ENCODE peak calls at places on chromosome 15, in eight cellular contexts. U is fibroblast of villous mesenchyme; K is posterior cingulate gyrus; J is type B pancreatic cell; R is DMS153; B is activated naive CD8-positive, alpha-beta T cell treated with anti-CD3 and anti-CD28 coated beads for 36 hours; P is GM04504; Z is endothelial cell. S is an unnamed sample.

GRCh38 chr15:55564347-55565145 is 23.6 kb downstream of the PYGO1 start:
- DNase-seq in B (no peak), R (no peak), J (no peak), Z (no peak), U (no peak), P (no peak), K (no peak), S (no peak)

GRCh38 chr15:52103217-52104207 is 9.1 kb downstream of the BCL2L10 start:
- DNase-seq in P (peak), J (no peak), R (no peak), Z (no peak), U (peak), K (no peak), B (no peak), S (no peak)

GRCh38 chr15:85692873-85693272 is 101.9 kb downstream of the KLHL25 start:
- DNase-seq in U (no peak), Z (no peak), P (no peak), J (no peak), R (no peak), K (no peak), B (no peak), S (no peak)

GRCh38 chr15:61815356-61816083 is 244.7 kb downstream of the VPS13C start:
- DNase-seq in P (no peak), K (no peak), U (no peak), J (no peak), Z (no peak), R (no peak), B (no peak), S (no peak)

GRCh38 chr15:29456255-29456654 is 186.6 kb upstream of the NSMCE3 start:
- DNase-seq in P (no peak), B (no peak), R (no peak), Z (no peak), K (no peak), J (no peak), U (no peak), S (no peak)

GRCh38 chr15:52710050-52710709 is 31.0 kb upstream of the ATOSA start:
- DNase-seq in K (no peak), B (no peak), P (no peak), J (no peak), Z (no peak), U (no peak), R (no peak), S (no peak)

GRCh38 chr15:98160236-98160635 is 199.7 kb downstream of the ARRDC4 start:
- DNase-seq in J (no peak), P (no peak), Z (no peak), U (no peak), R (no peak), B (peak), K (no peak), S (no peak)

GRCh38 chr15:88036154-88036839 is 220.2 kb downstream of the NTRK3 start:
- DNase-seq in U (no peak), P (no peak), Z (peak), R (no peak), B (no peak), J (no peak), K (no peak), S (no peak)

GRCh38 chr15:36755341-36755740 is 175.9 kb downstream of the CDIN1 start:
- DNase-seq in J (no peak), P (no peak), K (no peak), R (no peak), Z (no peak), U (no peak), B (no peak), S (no peak)

GRCh38 chr15:40282870-40283614 is at the start of gene ANKRD63:
- DNase-seq in U (no peak), J (no peak), B (peak), K (no peak), Z (no peak), R (no peak), P (no peak), S (no peak)

GRCh38 chr15:42494998-42495360 is 455 bp upstream of the SNAP23 start:
- DNase-seq in K (no peak), U (peak), P (peak), Z (peak), R (no peak), B (no peak), J (no peak), S (peak)

GRCh38 chr15:68224546-68225250 is 4.8 kb downstream of the CLN6 start:
- DNase-seq in K (no peak), P (no peak), B (no peak), J (peak), R (no peak), Z (no peak), U (no peak), S (no peak)

GRCh38 chr15:80856809-80857377 is 77.7 kb downstream of the CEMIP start:
- DNase-seq in B (no peak), U (no peak), J (no peak), P (no peak), Z (no peak), K (no peak), R (peak), S (peak)

GRCh38 chr15:52144656-52145055 is 32.1 kb upstream of the BCL2L10 start:
- DNase-seq in K (no peak), U (peak), B (no peak), J (no peak), R (no peak), Z (no peak), P (peak), S (no peak)

GRCh38 chr15:66101715-66102395 is 151.7 kb downstream of the MEGF11 start:
- DNase-seq in P (no peak), K (no peak), J (no peak), U (no peak), B (no peak), R (no peak), Z (no peak), S (no peak)

GRCh38 chr15:83784975-83785374 is 131.1 kb downstream of the ADAMTSL3 start:
- DNase-seq in U (no peak), Z (no peak), P (no peak), B (no peak), R (no peak), J (no peak), K (no peak), S (no peak)

GRCh38 chr15:88465633-88466219 is 1.5 kb downstream of the MRPL46 start:
- DNase-seq in B (no peak), Z (no peak), K (no peak), P (peak), R (no peak), J (no peak), U (peak), S (no peak)

GRCh38 chr15:83304861-83305661 is 20.6 kb upstream of the BNC1 start:
- DNase-seq in U (no peak), R (no peak), K (no peak), Z (no peak), B (no peak), J (no peak), P (no peak), S (no peak)

GRCh38 chr15:53831907-53832793 is 72.7 kb upstream of the WDR72 start:
- DNase-seq in Z (no peak), J (no peak), U (no peak), B (no peak), R (no peak), P (no peak), K (no peak), S (no peak)

GRCh38 chr15:59424626-59425025 is 13.4 kb upstream of the FAM81A start:
- DNase-seq in R (peak), B (no peak), J (no peak), Z (no peak), U (no peak), K (no peak), P (no peak), S (no peak)

GRCh38 chr15:99931703-99932603 is 198.7 kb upstream of the LYSMD4 start:
- DNase-seq in J (no peak), B (no peak), P (no peak), K (no peak), R (no peak), Z (no peak), U (no peak), S (no peak)

GRCh38 chr15:80162059-80162554 is 9.3 kb downstream of the FAH start:
- DNase-seq in P (no peak), R (no peak), Z (no peak), U (peak), B (no peak), J (no peak), K (no peak), S (no peak)

GRCh38 chr15:88860212-88860611 is 35.1 kb downstream of the HAPLN3 start:
- DNase-seq in B (no peak), U (no peak), K (no peak), J (peak), R (no peak), P (no peak), Z (no peak), S (no peak)

GRCh38 chr15:69539316-69539715 is 86.7 kb downstream of the RPLP1 start:
- DNase-seq in R (no peak), B (no peak), J (no peak), U (no peak), K (no peak), Z (no peak), P (no peak), S (no peak)

GRCh38 chr15:62119224-62119925 is 45.7 kb downstream of the C2CD4B start:
- DNase-seq in R (peak), B (peak), U (peak), P (peak), J (no peak), Z (no peak), K (no peak), S (no peak)

GRCh38 chr15:74442604-74443003 is 8.8 kb upstream of the SEMA7A start:
- DNase-seq in P (no peak), U (no peak), Z (no peak), B (no peak), R (no peak), J (no peak), K (no peak), S (no peak)

GRCh38 chr15:68207176-68207935 is 2.2 kb upstream of the CALML4 start:
- DNase-seq in R (no peak), K (no peak), U (no peak), J (peak), P (no peak), B (no peak), Z (no peak), S (no peak)

GRCh38 chr15:40871749-40872617 is 2.1 kb downstream of the RHOV start:
- DNase-seq in U (no peak), R (no peak), Z (no peak), B (peak), K (no peak), J (no peak), P (no peak), S (no peak)

GRCh38 chr15:74302821-74303359 is 64.6 kb downstream of the CYP11A1 start:
- DNase-seq in B (peak), Z (peak), U (peak), R (no peak), J (no peak), P (no peak), K (peak), S (no peak)

GRCh38 chr15:98904466-98905048 is 103.0 kb downstream of the PGPEP1L start:
- DNase-seq in K (no peak), P (peak), Z (peak), J (no peak), B (peak), R (no peak), U (peak), S (no peak)

GRCh38 chr15:63236272-63236671 is 41.1 kb upstream of the APH1B start:
- DNase-seq in R (no peak), Z (no peak), K (no peak), J (no peak), B (no peak), P (no peak), U (peak), S (no peak)

GRCh38 chr15:79185199-79185598 is 94.6 kb upstream of the RASGRF1 start:
- DNase-seq in P (no peak), K (no peak), U (no peak), B (peak), Z (peak), R (no peak), J (no peak), S (no peak)

GRCh38 chr15:29470794-29471193 is 201.2 kb upstream of the NSMCE3 start:
- DNase-seq in R (no peak), K (no peak), U (no peak), J (no peak), B (no peak), P (no peak), Z (no peak), S (no peak)

GRCh38 chr15:77634266-77634962 is 1.7 kb upstream of the LINGO1 start:
- DNase-seq in U (peak), B (peak), K (peak), R (peak), Z (peak), P (no peak), J (peak), S (no peak)

GRCh38 chr15:92468987-92469386 is 75.3 kb downstream of the ST8SIA2 start:
- DNase-seq in R (no peak), Z (no peak), P (no peak), K (no peak), B (no peak), U (no peak), J (no peak), S (no peak)

S was measured in C1 segment of cervical spinal cord.